ENCODE peak calls at places on chromosomes 1 and 21, in eight cellular contexts. S is heart right ventricle; Z is heart left ventricle; A is osteoblast; Y is IMR-90; X is fibroblast of lung; G is OCI-LY7; U is CD8-positive, alpha-beta T cell. D is an unnamed sample.
A peak's percentile ranks its signal among the peaks of the same experiment; 100 is the strongest.

GRCh38 chr21:41758550-41758949 is 8.3 kb downstream of the RIPK4 start:
- DNase-seq in S (no peak), Z (no peak), A (peak; percentile 93), Y (no peak), X (no peak), G (no peak), U (no peak), D (no peak)

GRCh38 chr21:28227881-28228623 is 764.6 kb downstream of the LTN1 start:
- DNase-seq in S (no peak), Z (no peak), A (peak; percentile 62), Y (peak; percentile 38), X (peak; percentile 38), G (no peak), U (no peak), D (no peak)

GRCh38 chr1:221439008-221439733 is 302.7 kb downstream of the DUSP10 start:
- DNase-seq in S (no peak), Z (no peak), A (peak; percentile 68), Y (peak; percentile 96), X (peak; percentile 51), G (no peak), U (peak; percentile 61), D (no peak)

GRCh38 chr1:221274373-221274772 is 395.1 kb downstream of the HLX start:
- DNase-seq in S (no peak), Z (no peak), A (no peak), Y (no peak), X (no peak), G (no peak), U (no peak), D (no peak)

GRCh38 chr1:236147521-236148470 is 5.5 kb downstream of the GPR137B start:
- DNase-seq in S (no peak), Z (no peak), A (peak; percentile 77), Y (no peak), X (no peak), G (no peak), U (no peak), D (no peak)

GRCh38 chr1:232917053-232917452 is 33.4 kb upstream of the NTPCR start:
- DNase-seq in S (no peak), Z (no peak), A (no peak), Y (no peak), X (no peak), G (no peak), U (no peak), D (no peak)

GRCh38 chr1:116503535-116504307 is 67.1 kb downstream of the CD58 start:
- DNase-seq in S (no peak), Z (no peak), A (no peak), Y (no peak), X (no peak), G (no peak), U (no peak), D (no peak)

GRCh38 chr1:229582011-229582694 is 23.6 kb upstream of the ABCB10 start:
- DNase-seq in S (peak; percentile 80), Z (peak; percentile 75), A (peak; percentile 64), Y (peak; percentile 29), X (peak; percentile 30), G (no peak), U (no peak), D (no peak)

GRCh38 chr1:21763694-21764419 is 19.1 kb downstream of the USP48 start:
- DNase-seq in S (no peak), Z (no peak), A (no peak), Y (no peak), X (no peak), G (peak; percentile 31), U (no peak), D (no peak)

GRCh38 chr1:145992958-145993617 is 3.3 kb downstream of the TXNIP start:
- DNase-seq in S (no peak), Z (no peak), A (no peak), Y (no peak), X (no peak), G (no peak), U (no peak), D (no peak)

GRCh38 chr1:145994391-145995120 is 1.8 kb downstream of the TXNIP start:
- DNase-seq in S (no peak), Z (no peak), A (no peak), Y (no peak), X (no peak), G (no peak), U (peak; percentile 46), D (no peak)

GRCh38 chr1:145995148-145995851 is 1.1 kb downstream of the TXNIP start:
- DNase-seq in S (no peak), Z (no peak), A (no peak), Y (no peak), X (no peak), G (no peak), U (no peak), D (no peak)

GRCh38 chr1:145992502-145992936 is 3.9 kb downstream of the TXNIP start:
- DNase-seq in S (no peak), Z (no peak), A (no peak), Y (no peak), X (no peak), G (no peak), U (no peak), D (no peak)

DNA sequence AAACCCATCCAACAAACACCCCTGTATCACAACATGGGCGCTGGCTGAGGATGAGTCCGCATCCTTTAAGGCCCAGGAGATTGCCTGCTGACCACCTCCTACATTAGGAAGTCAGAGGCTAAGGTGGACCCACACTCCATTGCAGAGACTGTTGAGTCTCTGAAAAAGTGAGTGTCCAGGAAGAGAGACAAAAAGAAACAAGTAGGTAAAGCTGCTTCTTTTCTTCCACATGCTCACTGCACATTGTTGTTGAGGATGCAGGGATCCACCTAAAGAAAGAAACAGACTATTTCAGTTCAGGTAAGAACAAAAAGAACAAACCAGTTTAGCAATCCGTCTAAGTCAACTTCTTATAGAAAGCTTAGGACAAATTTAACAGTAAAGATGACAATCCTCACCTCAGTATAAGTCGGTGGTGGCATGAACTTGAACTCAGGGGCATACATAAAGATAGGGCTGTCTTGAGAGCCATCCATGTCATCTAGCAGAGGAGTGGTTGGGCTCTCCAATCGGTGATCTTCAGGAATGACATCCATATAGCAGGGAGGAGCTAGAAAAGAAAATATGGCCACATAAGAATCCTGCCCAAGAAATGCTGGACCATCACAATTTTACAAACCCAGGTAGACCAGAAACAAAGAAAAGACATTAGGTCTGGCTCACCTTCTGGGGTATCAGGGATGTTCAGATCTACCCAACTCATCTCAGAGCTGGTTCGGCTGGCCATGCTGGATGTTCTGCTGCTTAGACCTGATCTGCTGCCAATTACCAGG is 2.6 kb downstream of the TXNIP start:
- DNase-seq in S (no peak), Z (no peak), A (no peak), Y (no peak), X (no peak), G (no peak), U (no peak), D (no peak)
- H3K4me3 ChIP-seq in S (peak overlapping the region; percentile 88), Z (peak overlapping the region; percentile 77), A (peak overlapping the region; percentile 91), Y (peak overlapping the region; percentile 87), X (peak overlapping the region; percentile 68), G (peak overlapping the region; percentile 81), U (peak overlapping the region; percentile 71), D (peak overlapping the region; percentile 57)

DNA sequence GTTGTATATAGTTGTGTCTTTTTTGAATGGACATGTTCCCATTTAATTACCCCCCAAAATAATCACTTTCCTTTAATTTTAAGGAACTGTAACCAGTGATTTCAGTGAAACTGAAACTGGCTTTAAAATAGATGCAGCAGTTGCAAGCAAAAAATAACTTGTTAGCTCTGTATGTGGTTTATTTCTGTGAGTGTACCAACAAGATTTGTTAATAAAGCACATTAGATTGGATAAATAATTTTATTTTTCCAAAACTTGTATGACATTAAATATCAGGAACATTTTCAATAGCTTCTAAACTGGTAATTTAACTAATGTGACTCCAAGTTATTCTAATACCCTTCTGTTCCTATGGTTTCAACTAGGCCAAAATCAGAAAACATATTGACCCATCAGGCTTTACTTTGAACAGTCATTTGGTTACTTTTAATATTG is 184.3 kb upstream of the CACYBP start:
- DNase-seq in S (no peak), Z (no peak), A (peak; percentile 8), Y (no peak), X (no peak), G (peak; percentile 70), U (no peak), D (no peak)
- TF ChIP-seq CTCF in S (no peak), Z (no peak), A (no peak), Y (no peak), X (no peak), G (no peak), U (no peak), D (no peak)

GRCh38 chr1:54696262-54696661 is 19.4 kb upstream of the TTC4 start:
- DNase-seq in S (no peak), Z (no peak), A (no peak), Y (no peak), X (no peak), G (no peak), U (no peak), D (no peak)
- H3K4me1 ChIP-seq in S (no peaks in the 10 kb centered on the region), Z (no peaks in the 10 kb centered on the region), A (no peaks in the 10 kb centered on the region), Y (no peaks in the 10 kb centered on the region), X (no peaks in the 10 kb centered on the region), G (no peaks in the 10 kb centered on the region), U (no peaks in the 10 kb centered on the region), D (no peaks in the 10 kb centered on the region)

GRCh38 chr21:44324106-44324853 is 14.9 kb downstream of the CFAP410 start:
- DNase-seq in S (no peak), Z (no peak), A (no peak), Y (no peak), X (no peak), G (no peak), U (no peak), D (no peak)

GRCh38 chr21:44326272-44326647 is 12.9 kb downstream of the CFAP410 start:
- DNase-seq in S (no peak), Z (no peak), A (no peak), Y (no peak), X (no peak), G (no peak), U (no peak), D (no peak)

GRCh38 chr21:44324854-44325107 is 14.4 kb downstream of the CFAP410 start:
- DNase-seq in S (no peak), Z (no peak), A (no peak), Y (no peak), X (no peak), G (no peak), U (no peak), D (no peak)

GRCh38 chr21:44326716-44327602 is 12.2 kb downstream of the CFAP410 start:
- DNase-seq in S (no peak), Z (no peak), A (no peak), Y (no peak), X (no peak), G (no peak), U (no peak), D (peak; percentile 78)

DNA sequence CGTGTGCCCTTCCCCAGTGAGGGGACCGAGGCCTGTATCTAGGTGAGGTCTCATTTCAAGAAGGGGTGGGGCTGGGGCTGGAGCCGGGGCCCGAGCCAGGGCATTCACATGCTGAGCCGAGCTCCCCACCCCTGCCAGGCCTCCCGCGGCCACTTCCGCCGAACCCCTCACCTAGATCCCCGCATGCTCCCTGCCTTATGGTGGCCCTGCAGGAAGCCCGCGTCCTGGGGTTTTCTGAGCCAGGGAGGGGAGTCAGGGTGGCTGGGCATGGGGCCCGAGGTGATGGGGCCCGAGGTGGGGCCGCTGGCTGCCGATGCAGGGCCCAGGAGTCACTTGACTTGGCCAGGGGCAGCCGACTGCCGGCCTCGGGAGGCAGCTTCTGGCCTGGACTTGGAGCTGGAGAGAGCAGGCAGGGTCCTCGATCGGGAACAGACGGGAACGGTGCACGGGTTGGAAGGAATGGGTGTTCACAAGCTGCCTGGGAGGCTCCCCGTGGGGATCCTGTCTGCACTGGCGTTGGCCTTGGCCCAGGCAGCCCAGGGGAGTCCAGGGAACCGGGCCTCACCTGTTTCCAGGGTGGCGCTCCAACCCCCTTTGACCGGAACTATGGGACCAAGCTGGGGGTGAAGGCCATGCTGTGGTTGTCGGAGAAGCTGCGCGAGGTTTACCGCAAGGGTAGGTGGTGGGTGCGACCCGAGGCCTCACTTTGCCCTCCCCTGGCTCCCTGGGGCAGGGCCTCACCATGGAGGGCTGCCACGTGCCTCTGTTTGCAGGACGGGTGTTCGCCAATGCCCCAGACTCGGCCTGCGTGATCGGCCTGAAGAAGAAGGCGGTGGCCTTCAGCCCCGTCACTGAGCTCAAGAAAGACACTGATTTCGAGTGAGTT is 13.6 kb downstream of the CFAP410 start:
- DNase-seq in S (no peak), Z (no peak), A (no peak), Y (no peak), X (no peak), G (no peak), U (no peak), D (no peak)
- H3K4me3 ChIP-seq in S (no peak overlapping the region), Z (no peak overlapping the region), A (no peak overlapping the region), Y (no peak overlapping the region), X (no peak overlapping the region), G (no peak overlapping the region), U (no peak overlapping the region), D (no peak overlapping the region)

D was measured in pancreas.